ENCODE peak calls at places on chromosomes 2 and 18, in seven cellular contexts. A, I, S, D, T, F and J are unnamed samples.

GRCh38 chr2:201807452-201807980 is 1.2 kb downstream of the CDK15 start:
- DNase-seq in A (peak), I (no peak), S (no peak), D (no peak), T (peak), F (no peak), J (no peak)

GRCh38 chr2:204108874-204109295 is 172.3 kb downstream of the ICOS start:
- DNase-seq in A (no peak), I (peak), S (no peak), D (no peak), T (no peak), F (no peak), J (no peak)

GRCh38 chr2:88187927-88188326 is 17.8 kb downstream of the THNSL2 start:
- DNase-seq in A (no peak), I (no peak), S (no peak), D (no peak), T (no peak), F (no peak), J (no peak)

GRCh38 chr18:70405051-70405450 is 116.2 kb downstream of the SOCS6 start:
- DNase-seq in A (no peak), I (no peak), S (no peak), D (no peak), T (no peak), F (no peak), J (no peak)

GRCh38 chr2:218839430-218839829 is 7.8 kb upstream of the PRKAG3 start:
- DNase-seq in A (peak), I (no peak), S (no peak), D (no peak), T (peak), F (no peak), J (no peak)

GRCh38 chr2:239195992-239196391 is 204.8 kb downstream of the HDAC4 start:
- DNase-seq in A (no peak), I (no peak), S (no peak), D (no peak), T (no peak), F (no peak), J (no peak)

GRCh38 chr2:221034973-221035372 is 537.1 kb downstream of the EPHA4 start:
- DNase-seq in A (no peak), I (no peak), S (no peak), D (no peak), T (no peak), F (no peak), J (no peak)

GRCh38 chr2:39156107-39156506 is 35.3 kb upstream of the SOS1 start:
- DNase-seq in A (no peak), I (no peak), S (no peak), D (no peak), T (peak), F (no peak), J (no peak)

GRCh38 chr2:85748948-85749875 is 4.6 kb upstream of the ATOH8 start:
- DNase-seq in A (peak), I (no peak), S (no peak), D (no peak), T (no peak), F (no peak), J (no peak)